ENCODE peak calls at places on chromosomes 5 and 9, in four cellular contexts. R is stimulated activated CD4-positive, alpha-beta T cell treated with anti-CD3 and anti-CD28 coated beads, Interleukin-12 subunit alpha, Interleukin-12 subunit beta, amount 100 ng/mL, for 4 hours; G is heart left ventricle; Y is endothelial cell. L is an unnamed sample.

GRCh38 chr9:96158909-96159575 is 142.9 kb downstream of the HSD17B3 start:
- DNase-seq in Y (no peak), G (no peak), R (no peak), L (no peak)

GRCh38 chr5:54612711-54613110 is 95.2 kb downstream of the SNX18 start:
- DNase-seq in R (no peak), Y (no peak), G (no peak), L (no peak)

GRCh38 chr9:133509179-133510083 is 15.3 kb downstream of the MYMK start:
- DNase-seq in G (peak), R (no peak), Y (peak), L (peak)

GRCh38 chr9:92350129-92350739 is 24.5 kb downstream of the CENPP start:
- DNase-seq in Y (no peak), R (no peak), G (no peak), L (no peak)

GRCh38 chr5:150105898-150106615 is 19.7 kb upstream of the CSF1R start:
- DNase-seq in Y (no peak), G (no peak), R (no peak), L (no peak)

GRCh38 chr9:138053321-138053868 is 175.8 kb downstream of the CACNA1B start:
- DNase-seq in Y (no peak), G (no peak), R (no peak), L (peak)

GRCh38 chr9:33250458-33250995 is 10.6 kb downstream of the SPINK4 start:
- DNase-seq in R (no peak), G (no peak), Y (no peak), L (no peak)

GRCh38 chr9:95261890-95262289 is 55.6 kb downstream of the FANCC start:
- DNase-seq in R (no peak), Y (no peak), G (no peak), L (no peak)

GRCh38 chr9:126499005-126499910 is 114.5 kb upstream of the LMX1B start:
- DNase-seq in G (no peak), Y (peak), R (peak), L (peak)

GRCh38 chr9:14906654-14907359 is 3.4 kb downstream of the FREM1 start:
- DNase-seq in Y (no peak), R (no peak), G (no peak), L (no peak)